ENCODE peak calls at places on chromosomes 11 and 22, in six cellular contexts. One of them, this sample, is unnamed.

GRCh38 chr11:72330131-72330727 is 86.3 kb upstream of the PHOX2A start:
- DNase-seq in GM13977: no peak
- DNase-seq in left ventricle myocardium inferior: no peak
- DNase-seq in GM06990: no peak
- DNase-seq in Peyer's patch: no peak
- DNase-seq in neural crest cell: no peak
- DNase-seq in this sample: no peak

GRCh38 chr22:36149464-36149863 is 11.1 kb downstream of the APOL3 start:
- DNase-seq in GM13977: no peak
- DNase-seq in GM06990: no peak
- DNase-seq in neural crest cell: no peak
- DNase-seq in Peyer's patch: no peak
- DNase-seq in left ventricle myocardium inferior: no peak
- DNase-seq in this sample: no peak

GRCh38 chr11:92740251-92740650 is 229.2 kb upstream of the MTNR1B start:
- DNase-seq in Peyer's patch: no peak
- DNase-seq in left ventricle myocardium inferior: no peak
- DNase-seq in GM13977: no peak
- DNase-seq in GM06990: no peak
- DNase-seq in neural crest cell: no peak
- DNase-seq in this sample: no peak

GRCh38 chr11:5815534-5815933 is 6.8 kb downstream of the OR52N2 start:
- DNase-seq in GM06990: no peak
- DNase-seq in GM13977: no peak
- DNase-seq in left ventricle myocardium inferior: no peak
- DNase-seq in neural crest cell: no peak
- DNase-seq in Peyer's patch: no peak
- DNase-seq in this sample: no peak

GRCh38 chr11:62024975-62025374 is 57.5 kb upstream of the FTH1 start:
- DNase-seq in left ventricle myocardium inferior: no peak
- DNase-seq in GM06990: no peak
- DNase-seq in Peyer's patch: no peak
- DNase-seq in neural crest cell: no peak
- DNase-seq in GM13977: no peak
- DNase-seq in this sample: no peak

GRCh38 chr11:13963169-13963948 is 836 bp downstream of the SPON1 start:
- DNase-seq in left ventricle myocardium inferior: peak; percentile 22
- DNase-seq in GM06990: peak; percentile 16
- DNase-seq in Peyer's patch: peak; percentile 67
- DNase-seq in neural crest cell: peak; percentile 9
- DNase-seq in GM13977: peak; percentile 44
- DNase-seq in this sample: peak; percentile 32

GRCh38 chr22:50267591-50268390 is 2.4 kb downstream of the MAPK11 start:
- DNase-seq in left ventricle myocardium inferior: peak; percentile 64
- DNase-seq in neural crest cell: no peak
- DNase-seq in GM06990: peak; percentile 55
- DNase-seq in Peyer's patch: peak; percentile 83
- DNase-seq in GM13977: peak; percentile 78
- DNase-seq in this sample: peak; percentile 78

GRCh38 chr11:116791813-116792143 is at the start of gene APOA5:
- DNase-seq in Peyer's patch: no peak
- DNase-seq in neural crest cell: no peak
- DNase-seq in left ventricle myocardium inferior: no peak
- DNase-seq in GM13977: no peak
- DNase-seq in GM06990: no peak
- DNase-seq in this sample: no peak

GRCh38 chr11:74870485-74870884 is 78.4 kb downstream of the XRRA1 start:
- DNase-seq in GM06990: no peak
- DNase-seq in left ventricle myocardium inferior: no peak
- DNase-seq in Peyer's patch: no peak
- DNase-seq in GM13977: peak; percentile 24
- DNase-seq in neural crest cell: no peak
- DNase-seq in this sample: no peak

GRCh38 chr11:60834742-60835141 is 7.2 kb upstream of the CCDC86 start:
- DNase-seq in left ventricle myocardium inferior: no peak
- DNase-seq in GM13977: no peak
- DNase-seq in GM06990: no peak
- DNase-seq in Peyer's patch: no peak
- DNase-seq in neural crest cell: no peak
- DNase-seq in this sample: no peak

GRCh38 chr11:125167292-125167953 is 2.9 kb downstream of the PKNOX2 start:
- DNase-seq in left ventricle myocardium inferior: peak; percentile 33
- DNase-seq in GM06990: no peak
- DNase-seq in Peyer's patch: peak; percentile 50
- DNase-seq in GM13977: no peak
- DNase-seq in neural crest cell: peak; percentile 74
- DNase-seq in this sample: no peak

GRCh38 chr11:2196970-2197770 is 25.6 kb upstream of the TH start:
- DNase-seq in neural crest cell: peak; percentile 78
- DNase-seq in Peyer's patch: peak; percentile 87
- DNase-seq in GM06990: peak; percentile 34
- DNase-seq in GM13977: peak; percentile 87
- DNase-seq in left ventricle myocardium inferior: peak; percentile 68
- DNase-seq in this sample: peak; percentile 82

GRCh38 chr11:41848349-41848748 is 388.9 kb upstream of the LRRC4C start:
- DNase-seq in neural crest cell: no peak
- DNase-seq in GM13977: no peak
- DNase-seq in Peyer's patch: no peak
- DNase-seq in GM06990: no peak
- DNase-seq in left ventricle myocardium inferior: no peak
- DNase-seq in this sample: no peak

DNA sequence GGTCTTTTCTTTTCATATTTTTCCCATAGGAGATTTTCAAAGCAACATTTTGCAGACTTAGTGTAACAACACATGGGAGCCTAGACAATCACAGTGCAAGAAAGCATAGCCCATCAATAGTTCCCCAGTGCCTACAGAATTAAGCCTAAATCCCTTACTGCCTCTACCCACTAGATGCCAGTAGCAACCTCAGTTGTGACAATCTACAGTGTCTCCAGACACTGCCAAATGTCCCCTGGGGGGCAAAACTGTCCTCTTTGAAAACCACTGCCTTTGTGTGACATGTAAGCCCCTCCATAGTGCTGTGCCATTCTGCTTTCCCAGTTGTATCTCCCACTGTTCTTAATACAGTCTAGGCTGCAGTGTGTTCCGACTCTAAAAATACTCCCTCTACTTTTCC is 1329.0 kb downstream of the LRRC4C start:
- DNase-seq in GM13977: no peak
- DNase-seq in left ventricle myocardium inferior: no peak
- DNase-seq in neural crest cell: no peak
- DNase-seq in Peyer's patch: no peak
- DNase-seq in GM06990: no peak
- DNase-seq in this sample: no peak
- TF ChIP-seq CTCF in GM13977: peak; percentile 23
- TF ChIP-seq CTCF in left ventricle myocardium inferior: no peak
- TF ChIP-seq CTCF in neural crest cell: peak; percentile 48
- TF ChIP-seq CTCF in Peyer's patch: no peak
- TF ChIP-seq CTCF in GM06990: no peak
- TF ChIP-seq CTCF in this sample: peak; percentile 8

DNA sequence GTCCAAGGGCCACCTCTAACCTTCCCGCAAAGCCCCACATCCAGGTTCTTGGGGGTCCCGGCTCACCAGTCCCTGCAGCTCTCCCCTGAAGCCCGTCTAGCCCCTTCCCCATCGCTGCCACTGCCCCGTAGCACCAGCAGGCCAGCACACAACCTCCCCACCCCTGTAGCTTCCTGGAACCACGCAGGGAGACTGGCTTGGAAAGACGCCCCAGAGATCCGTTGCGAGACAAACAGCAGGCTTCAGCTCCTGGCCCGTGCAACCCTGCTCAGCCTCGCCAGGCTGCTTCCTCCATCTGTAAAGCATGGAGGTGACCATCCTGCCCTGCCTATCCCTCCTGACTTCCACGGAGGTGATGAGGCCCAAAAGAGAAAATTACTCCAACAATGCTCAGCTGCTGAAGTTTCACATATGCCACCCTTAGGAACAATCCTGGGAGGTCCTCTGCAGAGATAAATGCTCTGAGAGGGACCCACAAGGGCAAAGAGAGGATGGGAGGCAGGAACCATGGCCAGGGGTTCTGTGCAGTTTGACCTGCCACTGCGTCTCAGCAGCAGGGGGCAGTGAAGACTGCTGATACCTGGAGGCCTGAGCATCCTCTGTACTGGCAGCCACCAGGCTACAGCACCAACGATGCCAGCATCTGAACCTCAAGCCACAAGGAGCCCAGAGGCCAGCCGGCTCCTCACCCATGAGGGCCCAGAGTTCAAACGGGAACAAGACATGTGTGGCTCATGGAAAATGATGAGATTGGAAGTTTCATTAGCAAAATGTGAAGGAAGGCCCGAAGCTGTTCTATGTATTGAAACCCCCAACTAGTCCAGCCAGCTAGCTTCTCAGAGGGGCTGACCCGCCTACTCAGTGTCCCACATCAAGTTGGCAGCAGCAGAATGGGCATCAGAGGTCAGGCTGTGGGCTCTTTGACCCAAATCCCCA is 16.1 kb downstream of the DGCR2 start:
- DNase-seq in GM06990: no peak
- DNase-seq in Peyer's patch: no peak
- DNase-seq in GM13977: no peak
- DNase-seq in neural crest cell: no peak
- DNase-seq in left ventricle myocardium inferior: no peak
- DNase-seq in this sample: no peak
- TF ChIP-seq CTCF in GM06990: peak; percentile 69
- TF ChIP-seq CTCF in Peyer's patch: peak; percentile 19
- TF ChIP-seq CTCF in GM13977: peak; percentile 41
- TF ChIP-seq CTCF in neural crest cell: peak; percentile 32
- TF ChIP-seq CTCF in left ventricle myocardium inferior: peak; percentile 32
- TF ChIP-seq CTCF in this sample: peak; percentile 44

DNA sequence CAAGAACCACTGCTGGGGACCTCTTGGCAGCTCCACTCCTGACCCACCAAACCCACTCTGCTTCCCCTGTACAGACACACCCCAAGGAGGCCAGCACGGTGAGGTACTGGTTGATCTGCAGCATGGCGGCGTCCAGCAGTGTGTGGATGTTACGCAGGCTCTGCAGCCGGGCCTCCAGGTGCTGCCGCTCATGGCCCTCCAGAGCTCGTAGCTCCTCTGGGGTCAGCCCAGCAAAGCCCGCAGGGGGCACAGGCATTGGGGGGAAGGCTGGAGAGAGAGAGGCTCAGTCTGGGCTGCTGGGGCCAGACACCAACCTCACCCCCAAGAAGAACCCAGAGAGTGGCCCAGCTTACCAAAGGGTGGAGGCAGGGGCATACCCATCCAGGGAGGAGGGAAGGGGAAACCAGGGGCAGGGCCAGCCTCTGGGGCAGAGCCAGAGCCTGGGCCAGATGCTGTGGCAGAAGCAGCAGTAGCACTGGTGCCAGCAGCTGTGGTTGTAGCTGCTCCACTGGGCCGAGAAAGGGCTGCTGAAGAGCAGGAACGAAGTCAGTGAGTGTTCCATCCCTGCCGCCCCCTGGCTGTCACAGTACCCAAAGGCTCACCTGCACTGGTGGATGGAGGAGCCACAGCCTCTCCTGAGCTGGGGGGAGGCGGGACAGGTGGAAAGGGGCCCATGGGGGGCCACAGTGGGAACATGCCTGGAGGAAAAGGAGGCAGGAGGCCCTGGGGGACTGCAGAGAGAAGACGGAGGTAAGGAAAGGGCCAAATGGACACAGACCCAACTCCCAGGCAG is 4.5 kb downstream of the SYVN1 start:
- DNase-seq in GM13977: no peak
- DNase-seq in left ventricle myocardium inferior: no peak
- DNase-seq in neural crest cell: no peak
- DNase-seq in GM06990: no peak
- DNase-seq in Peyer's patch: no peak
- DNase-seq in this sample: no peak
- TF ChIP-seq CTCF in GM13977: no peak
- TF ChIP-seq CTCF in left ventricle myocardium inferior: no peak
- TF ChIP-seq CTCF in neural crest cell: no peak
- TF ChIP-seq CTCF in GM06990: peak; percentile 3
- TF ChIP-seq CTCF in Peyer's patch: peak; percentile 5
- TF ChIP-seq CTCF in this sample: peak; percentile 11

GRCh38 chr11:106969660-106970059 is 48.6 kb downstream of the GUCY1A2 start:
- DNase-seq in neural crest cell: no peak
- DNase-seq in GM06990: no peak
- DNase-seq in left ventricle myocardium inferior: no peak
- DNase-seq in Peyer's patch: no peak
- DNase-seq in GM13977: no peak
- DNase-seq in this sample: no peak

GRCh38 chr11:106971864-106972263 is 46.4 kb downstream of the GUCY1A2 start:
- DNase-seq in neural crest cell: no peak
- DNase-seq in left ventricle myocardium inferior: no peak
- DNase-seq in GM13977: no peak
- DNase-seq in GM06990: no peak
- DNase-seq in Peyer's patch: no peak
- DNase-seq in this sample: no peak

DNA sequence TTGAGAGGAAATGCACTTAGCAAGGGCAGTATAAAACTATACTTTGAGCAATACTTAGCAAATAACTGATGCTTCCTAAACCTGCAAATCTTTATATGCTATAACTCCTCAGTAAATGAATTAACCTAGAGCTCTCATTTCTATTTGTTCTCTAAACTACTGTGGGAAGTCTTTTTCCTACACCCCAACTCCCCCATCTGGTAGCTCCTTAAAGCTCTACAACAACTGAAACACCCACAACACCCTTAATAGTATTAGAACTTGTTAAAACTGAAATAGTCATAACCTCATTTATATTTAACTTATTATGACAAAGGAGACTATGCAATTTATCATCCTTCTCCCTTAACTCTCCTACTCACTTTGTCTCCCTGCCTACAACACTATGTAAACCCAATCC is 43.4 kb downstream of the GUCY1A2 start:
- DNase-seq in Peyer's patch: no peak
- DNase-seq in GM13977: no peak
- DNase-seq in left ventricle myocardium inferior: no peak
- DNase-seq in neural crest cell: no peak
- DNase-seq in GM06990: no peak
- DNase-seq in this sample: no peak
- TF ChIP-seq CTCF in Peyer's patch: no peak
- TF ChIP-seq CTCF in GM13977: no peak
- TF ChIP-seq CTCF in left ventricle myocardium inferior: no peak
- TF ChIP-seq CTCF in neural crest cell: no peak
- TF ChIP-seq CTCF in GM06990: no peak
- TF ChIP-seq CTCF in this sample: no peak

GRCh38 chr22:39940757-39941305 is 19.4 kb upstream of the TMA7B start:
- DNase-seq in GM13977: peak; percentile 24
- DNase-seq in GM06990: no peak
- DNase-seq in left ventricle myocardium inferior: no peak
- DNase-seq in neural crest cell: no peak
- DNase-seq in Peyer's patch: no peak
- DNase-seq in this sample: no peak

GRCh38 chr22:39942433-39943213 is 17.6 kb upstream of the TMA7B start:
- DNase-seq in neural crest cell: no peak
- DNase-seq in GM06990: no peak
- DNase-seq in GM13977: no peak
- DNase-seq in left ventricle myocardium inferior: no peak
- DNase-seq in Peyer's patch: no peak
- DNase-seq in this sample: no peak

GRCh38 chr22:39941661-39942060 is 18.5 kb upstream of the TMA7B start:
- DNase-seq in neural crest cell: no peak
- DNase-seq in GM13977: no peak
- DNase-seq in left ventricle myocardium inferior: no peak
- DNase-seq in GM06990: no peak
- DNase-seq in Peyer's patch: no peak
- DNase-seq in this sample: no peak

GRCh38 chr22:39943941-39944624 is 16.1 kb upstream of the TMA7B start:
- DNase-seq in left ventricle myocardium inferior: no peak
- DNase-seq in GM06990: no peak
- DNase-seq in Peyer's patch: no peak
- DNase-seq in neural crest cell: no peak
- DNase-seq in GM13977: no peak
- DNase-seq in this sample: no peak

GRCh38 chr22:39943366-39943765 is 16.8 kb upstream of the TMA7B start:
- DNase-seq in GM13977: no peak
- DNase-seq in GM06990: no peak
- DNase-seq in neural crest cell: no peak
- DNase-seq in left ventricle myocardium inferior: no peak
- DNase-seq in Peyer's patch: no peak
- DNase-seq in this sample: no peak
- TF ChIP-seq CTCF in GM13977: peak; percentile 18
- TF ChIP-seq CTCF in GM06990: peak; percentile 35
- TF ChIP-seq CTCF in neural crest cell: peak; percentile 27
- TF ChIP-seq CTCF in left ventricle myocardium inferior: no peak
- TF ChIP-seq CTCF in Peyer's patch: no peak
- TF ChIP-seq CTCF in this sample: no peak